ENCODE peak calls at places on chromosomes 6 and 20, in four cellular contexts. L is CD8-positive, alpha-beta T cell; S is mucosa of descending colon; A is testis. X is an unnamed sample. For H3K36me3, the result is how much of the 10 kb centered on the place peaks cover.

GRCh38 chr6:131167773-131168172 is 32.5 kb downstream of the AKAP7 start:
- DNase-seq in L (no peak), S (no peak), A (no peak), X (no peak)

GRCh38 chr20:23566199-23566932 is 1.9 kb downstream of the CST9L start:
- DNase-seq in L (no peak), S (no peak), A (no peak), X (no peak)

GRCh38 chr6:157089851-157090250 is 233.5 kb downstream of the TMEM242 start:
- DNase-seq in L (no peak), S (no peak), A (no peak), X (no peak)

GRCh38 chr6:66403965-66404364 is 696.9 kb upstream of the EYS start:
- DNase-seq in L (no peak), S (no peak), A (no peak), X (no peak)

GRCh38 chr6:6769466-6769865 is 180.9 kb downstream of the LY86 start:
- DNase-seq in L (no peak), S (no peak), A (no peak), X (no peak)

GRCh38 chr6:106360410-106360988 is at the start of gene CRYBG1:
- DNase-seq in L (peak), S (peak), A (peak), X (peak)

GRCh38 chr6:140071601-140072062 is 697.2 kb upstream of the CITED2 start:
- DNase-seq in L (no peak), S (no peak), A (no peak), X (no peak)

GRCh38 chr6:71126506-71126905 is 162.1 kb upstream of the OGFRL1 start:
- DNase-seq in L (no peak), S (no peak), A (no peak), X (no peak)

GRCh38 chr20:52192296-52193007 is 873 bp upstream of the ZFP64 start:
- DNase-seq in L (no peak), S (no peak), A (peak), X (no peak)

GRCh38 chr6:26294276-26294675 is 70.7 kb upstream of the BTN3A2 start:
- DNase-seq in L (no peak), S (no peak), A (no peak), X (no peak)

GRCh38 chr6:130322673-130323268 is 43.0 kb upstream of the TMEM200A start:
- DNase-seq in L (peak), S (peak), A (peak), X (peak)

GRCh38 chr20:32021091-32021490 is 10.9 kb downstream of the CCM2L start:
- DNase-seq in L (no peak), S (no peak), A (no peak), X (no peak)

GRCh38 chr6:148544421-148544820 is 201.8 kb downstream of the SASH1 start:
- DNase-seq in L (no peak), S (no peak), A (no peak), X (no peak)

GRCh38 chr6:164266851-164267250 is 852.3 kb downstream of the QKI start:
- DNase-seq in L (no peak), S (no peak), A (no peak), X (no peak)

GRCh38 chr20:53943522-53944291 is 126.7 kb downstream of the BCAS1 start:
- DNase-seq in L (peak), S (peak), A (peak), X (no peak)

GRCh38 chr20:57509665-57510237 is 15.2 kb downstream of the CTCFL start:
- DNase-seq in L (no peak), S (no peak), A (peak), X (peak)

GRCh38 chr6:139240161-139241010 is 51.4 kb downstream of the TXLNB start:
- DNase-seq in L (no peak), S (peak), A (peak), X (peak)

GRCh38 chr20:40233401-40233800 is 455.6 kb downstream of the MAFB start:
- DNase-seq in L (no peak), S (no peak), A (no peak), X (no peak)

DNA sequence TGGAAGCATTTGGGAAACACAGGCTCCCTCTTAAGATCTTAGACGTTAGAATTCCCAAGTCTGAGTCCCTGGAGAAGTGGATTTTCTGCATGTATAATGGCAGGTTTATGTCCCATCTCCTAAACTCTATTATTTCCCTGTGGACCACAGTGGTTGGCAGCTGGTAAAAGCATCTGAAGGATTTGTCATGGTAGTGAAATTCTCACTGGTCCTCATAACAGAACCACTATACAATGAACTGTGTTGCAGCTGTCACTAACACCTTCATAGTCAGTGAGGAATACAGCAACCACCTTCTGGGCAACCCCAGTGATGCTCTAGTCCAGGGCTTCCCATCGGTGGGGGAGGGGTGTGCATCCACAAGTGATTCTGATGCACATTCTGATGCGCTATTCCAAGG is 396.9 kb downstream of the ZFAND3 start:
- DNase-seq in L (no peak), S (no peak), A (no peak), X (no peak)
- TF ChIP-seq CTCF in L (no peak), S (no peak), A (no peak), X (no peak)

GRCh38 chr6:28090902-28091586 is 10.7 kb downstream of the ZNF165 start:
- DNase-seq in L (no peak), S (no peak), A (peak), X (no peak)

DNA sequence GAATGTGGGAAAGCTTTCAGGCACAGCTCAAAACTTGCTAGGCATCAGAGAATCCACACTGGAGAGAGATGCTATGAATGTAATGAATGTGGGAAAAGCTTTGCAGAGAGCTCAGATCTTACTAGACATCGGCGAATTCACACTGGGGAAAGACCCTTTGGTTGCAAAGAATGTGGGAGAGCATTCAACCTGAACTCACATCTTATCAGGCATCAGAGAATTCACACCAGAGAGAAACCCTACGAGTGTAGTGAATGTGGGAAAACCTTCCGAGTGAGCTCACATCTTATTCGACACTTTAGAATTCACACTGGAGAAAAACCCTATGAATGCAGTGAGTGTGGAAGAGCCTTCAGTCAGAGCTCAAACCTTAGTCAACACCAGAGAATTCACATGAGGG is 8.7 kb downstream of the ZNF165 start:
- DNase-seq in L (no peak), S (no peak), A (no peak), X (no peak)
- H3K36me3 ChIP-seq in L (under half), S (under half), A (under half), X (under half)

GRCh38 chr6:31476515-31477139 is 21.3 kb upstream of the MICB start:
- DNase-seq in L (no peak), S (no peak), A (no peak), X (no peak)
- TF ChIP-seq CTCF in L (no peak), S (no peak), A (no peak), X (no peak)

GRCh38 chr6:3849681-3850450 is 693 bp downstream of the FAM50B start:
- DNase-seq in L (peak), S (no peak), A (peak), X (peak)

GRCh38 chr6:3848380-3848779 is 793 bp upstream of the FAM50B start:
- DNase-seq in L (no peak), S (no peak), A (no peak), X (no peak)

GRCh38 chr6:3848925-3849605 is at the start of gene FAM50B:
- DNase-seq in L (peak), S (peak), A (peak), X (peak)

GRCh38 chr6:3850451-3851203 is 1.5 kb downstream of the FAM50B start:
- DNase-seq in L (no peak), S (no peak), A (no peak), X (no peak)

GRCh38 chr6:3847521-3847920 is 1.7 kb upstream of the FAM50B start:
- DNase-seq in L (no peak), S (no peak), A (no peak), X (no peak)
- H3K36me3 ChIP-seq in L (under half), S (under half), A (under half), X (under half)

DNA sequence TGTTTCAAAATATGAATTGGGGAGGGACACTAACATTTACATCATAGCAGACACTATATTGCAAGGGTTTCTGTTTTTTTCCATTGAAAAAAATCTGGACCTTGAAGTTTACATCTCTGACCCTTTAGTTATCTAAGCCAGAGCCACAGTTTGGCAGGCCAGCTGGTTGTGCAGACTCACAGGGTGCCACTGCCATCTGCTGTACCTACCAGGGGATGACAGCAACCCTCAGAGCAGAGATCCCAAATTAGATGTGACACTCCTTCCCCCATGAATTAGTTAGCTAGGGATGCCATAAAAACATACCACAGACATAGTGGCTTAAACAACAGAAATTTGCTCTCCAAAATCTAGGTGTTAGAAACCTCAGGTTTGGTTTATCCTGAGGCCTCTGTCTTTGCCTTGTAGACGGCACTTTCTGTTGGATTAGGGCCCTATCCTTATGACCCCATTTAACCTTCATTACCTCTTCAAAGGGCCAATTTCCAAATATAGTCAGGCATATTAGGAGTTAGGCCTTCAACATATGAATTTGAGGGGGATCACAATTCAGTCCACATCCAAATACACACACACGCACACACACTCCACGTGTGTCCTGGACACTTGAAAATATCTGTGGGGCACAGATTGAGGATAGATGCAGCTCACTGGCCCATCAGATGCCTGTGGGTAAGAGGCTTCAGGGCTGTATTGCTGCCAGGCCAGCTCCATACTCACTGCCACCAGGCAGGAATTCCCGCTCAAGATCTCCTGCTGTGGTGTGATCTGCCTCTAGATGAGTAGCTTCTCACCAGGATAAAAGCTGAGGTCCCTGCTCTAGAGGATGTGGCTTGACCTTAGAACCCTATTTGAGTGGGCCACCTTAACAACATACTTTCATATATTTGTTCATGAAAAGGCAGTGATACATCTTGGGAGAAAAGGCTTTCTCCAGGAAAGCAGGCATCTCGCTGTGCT is 166.1 kb upstream of the RNF217 start:
- DNase-seq in L (no peak), S (no peak), A (peak), X (no peak)
- TF ChIP-seq CTCF in L (no peak), S (no peak), A (no peak), X (no peak)

GRCh38 chr20:25016471-25016870 is 23.9 kb upstream of the APMAP start:
- DNase-seq in L (no peak), S (no peak), A (no peak), X (no peak)
- H3K36me3 ChIP-seq in L (half or more), S (under half), A (under half), X (under half)

X was measured in colonic mucosa.